ENCODE peak calls at places on chromosomes 7 and 10, in four cellular contexts. S is fibroblast of the aortic adventitia; O is fibroblast of pulmonary artery; Z is stimulated activated CD8-positive, alpha-beta memory T cell treated with anti-CD3 and anti-CD28 coated beads, Interleukin-15, amount 100 ng/mL, for 24 hours. N is an unnamed sample.
A peak's percentile ranks its signal among the peaks of the same experiment; 100 is the strongest.

GRCh38 chr7:28921822-28922221 is 36.3 kb downstream of the TRIL start:
- DNase-seq in S (peak; percentile 79), Z (no peak), O (peak; percentile 79), N (peak; percentile 79)

GRCh38 chr10:46018453-46019169 is 11.8 kb downstream of the NCOA4 start:
- DNase-seq in O (peak; percentile 59), Z (no peak), S (peak; percentile 59), N (no peak)

GRCh38 chr7:27101188-27101905 is 1.1 kb downstream of the HOXA2 start:
- DNase-seq in O (peak; percentile 47), S (peak; percentile 71), Z (no peak), N (no peak)

GRCh38 chr10:65719790-65720189 is 1206.0 kb upstream of the LRRTM3 start:
- DNase-seq in Z (no peak), S (no peak), O (no peak), N (no peak)

GRCh38 chr7:151381333-151382078 is 28.3 kb downstream of the WDR86 start:
- DNase-seq in O (no peak), Z (no peak), S (no peak), N (no peak)

GRCh38 chr7:70131807-70132565 is 533.7 kb downstream of the AUTS2 start:
- DNase-seq in O (no peak), S (no peak), Z (no peak), N (no peak)

GRCh38 chr7:129101746-129102145 is 42.8 kb upstream of the TSPAN33 start:
- DNase-seq in O (no peak), S (no peak), Z (no peak), N (no peak)

GRCh38 chr7:22717760-22718159 is 9.2 kb upstream of the IL6 start:
- DNase-seq in Z (no peak), O (no peak), S (no peak), N (no peak)

GRCh38 chr10:13062813-13063212 is 37.1 kb upstream of the OPTN start:
- DNase-seq in S (no peak), O (no peak), Z (no peak), N (peak; percentile 21)

GRCh38 chr10:117355064-117355463 is 20.2 kb downstream of the PDZD8 start:
- DNase-seq in S (no peak), Z (no peak), O (no peak), N (no peak)

GRCh38 chr10:125035136-125035535 is 93.2 kb downstream of the ZRANB1 start:
- DNase-seq in S (peak; percentile 97), Z (no peak), O (peak; percentile 92), N (peak; percentile 83)

GRCh38 chr10:90969148-90969547 is 48.3 kb upstream of the ANKRD1 start:
- DNase-seq in S (no peak), O (no peak), Z (no peak), N (peak; percentile 76)

GRCh38 chr7:55307123-55307916 is 57.8 kb upstream of the LANCL2 start:
- DNase-seq in S (no peak), Z (no peak), O (peak; percentile 17), N (peak; percentile 42)

GRCh38 chr7:113099284-113099919 is 12.8 kb upstream of the GPR85 start:
- DNase-seq in O (no peak), Z (no peak), S (peak; percentile 33), N (no peak)